ENCODE peak calls at places on chromosomes 7 and 10, in nine cellular contexts. One of them, this sample, is unnamed.

GRCh38 chr10:36026656-36027390 is 384.7 kb upstream of the FZD8 start:
- DNase-seq in GM13977: no peak
- DNase-seq in AG10803: peak; percentile 88
- DNase-seq in colonic mucosa: no peak
- DNase-seq in A549: no peak
- DNase-seq in tibial nerve: no peak
- DNase-seq in progenitor cell of endocrine pancreas: no peak
- DNase-seq in adrenal gland: no peak
- DNase-seq in AG09309: peak; percentile 24
- DNase-seq in this sample: no peak

GRCh38 chr10:114472874-114473248 is 68.6 kb upstream of the AFAP1L2 start:
- DNase-seq in GM13977: no peak
- DNase-seq in AG10803: no peak
- DNase-seq in colonic mucosa: no peak
- DNase-seq in A549: no peak
- DNase-seq in tibial nerve: no peak
- DNase-seq in progenitor cell of endocrine pancreas: no peak
- DNase-seq in adrenal gland: no peak
- DNase-seq in AG09309: no peak
- DNase-seq in this sample: no peak

GRCh38 chr7:44149571-44150465 is 8.7 kb upstream of the MYL7 start:
- DNase-seq in GM13977: no peak
- DNase-seq in AG10803: no peak
- DNase-seq in colonic mucosa: no peak
- DNase-seq in A549: no peak
- DNase-seq in tibial nerve: no peak
- DNase-seq in progenitor cell of endocrine pancreas: no peak
- DNase-seq in adrenal gland: peak; percentile 8
- DNase-seq in AG09309: no peak
- DNase-seq in this sample: no peak

GRCh38 chr10:77789016-77789415 is 137.5 kb downstream of the DLG5 start:
- DNase-seq in GM13977: no peak
- DNase-seq in AG10803: no peak
- DNase-seq in colonic mucosa: no peak
- DNase-seq in A549: no peak
- DNase-seq in tibial nerve: no peak
- DNase-seq in progenitor cell of endocrine pancreas: no peak
- DNase-seq in adrenal gland: peak; percentile 13
- DNase-seq in AG09309: no peak
- DNase-seq in this sample: no peak

GRCh38 chr10:113415246-113415645 is 137.6 kb upstream of the HABP2 start:
- DNase-seq in GM13977: no peak
- DNase-seq in AG10803: peak; percentile 64
- DNase-seq in colonic mucosa: no peak
- DNase-seq in A549: no peak
- DNase-seq in tibial nerve: no peak
- DNase-seq in progenitor cell of endocrine pancreas: no peak
- DNase-seq in adrenal gland: no peak
- DNase-seq in AG09309: no peak
- DNase-seq in this sample: no peak

GRCh38 chr7:55016061-55016745 is 2.6 kb upstream of the EGFR start:
- DNase-seq in GM13977: no peak
- DNase-seq in AG10803: no peak
- DNase-seq in colonic mucosa: no peak
- DNase-seq in A549: no peak
- DNase-seq in tibial nerve: no peak
- DNase-seq in progenitor cell of endocrine pancreas: no peak
- DNase-seq in adrenal gland: no peak
- DNase-seq in AG09309: no peak
- DNase-seq in this sample: no peak

GRCh38 chr10:16756561-16757221 is 60.5 kb downstream of the RSU1 start:
- DNase-seq in GM13977: no peak
- DNase-seq in AG10803: peak; percentile 85
- DNase-seq in colonic mucosa: no peak
- DNase-seq in A549: no peak
- DNase-seq in tibial nerve: no peak
- DNase-seq in progenitor cell of endocrine pancreas: no peak
- DNase-seq in adrenal gland: no peak
- DNase-seq in AG09309: peak; percentile 37
- DNase-seq in this sample: no peak

GRCh38 chr7:30995541-30995940 is 31.8 kb downstream of the GHRHR start:
- DNase-seq in GM13977: no peak
- DNase-seq in AG10803: no peak
- DNase-seq in colonic mucosa: no peak
- DNase-seq in A549: no peak
- DNase-seq in tibial nerve: no peak
- DNase-seq in progenitor cell of endocrine pancreas: no peak
- DNase-seq in adrenal gland: no peak
- DNase-seq in AG09309: no peak
- DNase-seq in this sample: no peak

GRCh38 chr10:104981995-104982394 is 340.9 kb downstream of the SORCS3 start:
- DNase-seq in GM13977: no peak
- DNase-seq in AG10803: no peak
- DNase-seq in colonic mucosa: no peak
- DNase-seq in A549: no peak
- DNase-seq in tibial nerve: no peak
- DNase-seq in progenitor cell of endocrine pancreas: no peak
- DNase-seq in adrenal gland: no peak
- DNase-seq in AG09309: no peak
- DNase-seq in this sample: no peak

GRCh38 chr10:11197854-11198253 is 180.2 kb downstream of the CELF2 start:
- DNase-seq in GM13977: no peak
- DNase-seq in AG10803: peak; percentile 4
- DNase-seq in colonic mucosa: no peak
- DNase-seq in A549: no peak
- DNase-seq in tibial nerve: no peak
- DNase-seq in progenitor cell of endocrine pancreas: no peak
- DNase-seq in adrenal gland: no peak
- DNase-seq in AG09309: no peak
- DNase-seq in this sample: no peak

GRCh38 chr10:68502846-68503245 is 24.5 kb downstream of the SLC25A16 start:
- DNase-seq in GM13977: no peak
- DNase-seq in AG10803: no peak
- DNase-seq in colonic mucosa: no peak
- DNase-seq in A549: no peak
- DNase-seq in tibial nerve: no peak
- DNase-seq in progenitor cell of endocrine pancreas: no peak
- DNase-seq in adrenal gland: no peak
- DNase-seq in AG09309: no peak
- DNase-seq in this sample: no peak

DNA sequence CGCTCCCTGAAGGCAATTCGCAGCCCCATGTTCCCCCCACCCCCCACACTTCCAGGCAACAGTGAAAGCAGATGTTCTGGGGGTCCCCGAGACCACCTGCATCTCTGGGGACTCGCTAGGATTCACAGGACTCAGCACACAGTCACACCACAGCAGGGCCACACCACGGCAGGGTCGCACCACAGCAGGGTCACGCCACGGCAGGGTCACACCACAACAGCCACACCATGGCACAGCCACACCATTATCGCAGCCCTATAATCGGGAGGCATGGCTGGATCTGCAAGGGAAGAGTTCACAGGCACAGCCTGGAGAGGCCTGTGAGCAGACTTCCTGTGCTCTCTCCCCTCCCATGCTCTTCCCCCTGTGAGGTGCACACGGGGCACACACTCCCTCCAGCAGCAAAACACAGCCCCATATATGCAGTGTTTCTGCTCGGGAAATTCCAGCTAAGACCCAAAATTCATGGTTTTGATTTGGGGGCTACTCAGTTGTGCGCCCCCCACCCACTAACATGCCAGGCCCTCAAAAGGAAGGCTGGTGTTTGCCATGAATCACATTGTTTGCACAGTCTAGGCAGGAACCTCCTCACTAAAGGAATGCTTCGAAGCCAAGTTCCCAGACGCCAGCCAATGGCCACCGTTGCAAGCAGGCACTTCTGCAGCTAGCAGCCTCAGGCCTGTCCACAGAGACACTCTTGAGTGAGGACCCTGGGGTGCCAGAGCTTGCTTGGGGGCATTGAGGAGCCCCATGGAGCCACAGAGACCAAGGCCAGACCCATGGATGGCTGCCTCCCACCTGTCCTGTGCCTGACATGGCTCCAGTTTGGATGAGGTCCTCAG is 7.0 kb upstream of the DPYSL4 start:
- DNase-seq in GM13977: no peak
- DNase-seq in AG10803: no peak
- DNase-seq in colonic mucosa: no peak
- DNase-seq in A549: peak; percentile 65
- DNase-seq in tibial nerve: no peak
- DNase-seq in progenitor cell of endocrine pancreas: no peak
- DNase-seq in adrenal gland: no peak
- DNase-seq in AG09309: no peak
- DNase-seq in this sample: no peak
- TF ChIP-seq CTCF in GM13977: no peak
- TF ChIP-seq CTCF in AG10803: no peak
- TF ChIP-seq CTCF in colonic mucosa: no peak
- TF ChIP-seq CTCF in A549: no peak
- TF ChIP-seq CTCF in tibial nerve: no peak
- TF ChIP-seq CTCF in progenitor cell of endocrine pancreas: no peak
- TF ChIP-seq CTCF in adrenal gland: no peak
- TF ChIP-seq CTCF in AG09309: no peak
- TF ChIP-seq CTCF in this sample: no peak

GRCh38 chr10:6173203-6173602 is 29.5 kb upstream of the PFKFB3 start:
- DNase-seq in GM13977: no peak
- DNase-seq in AG10803: no peak
- DNase-seq in colonic mucosa: no peak
- DNase-seq in A549: peak; percentile 50
- DNase-seq in tibial nerve: no peak
- DNase-seq in progenitor cell of endocrine pancreas: no peak
- DNase-seq in adrenal gland: no peak
- DNase-seq in AG09309: no peak
- DNase-seq in this sample: no peak
- TF ChIP-seq CTCF in GM13977: peak; percentile 44
- TF ChIP-seq CTCF in AG10803: no peak
- TF ChIP-seq CTCF in colonic mucosa: no peak
- TF ChIP-seq CTCF in A549: peak; percentile 15
- TF ChIP-seq CTCF in tibial nerve: no peak
- TF ChIP-seq CTCF in progenitor cell of endocrine pancreas: peak; percentile 23
- TF ChIP-seq CTCF in adrenal gland: no peak
- TF ChIP-seq CTCF in AG09309: no peak
- TF ChIP-seq CTCF in this sample: no peak

GRCh38 chr10:24931236-24931635 is 21.2 kb downstream of the PRTFDC1 start:
- DNase-seq in GM13977: no peak
- DNase-seq in AG10803: no peak
- DNase-seq in colonic mucosa: no peak
- DNase-seq in A549: no peak
- DNase-seq in tibial nerve: no peak
- DNase-seq in progenitor cell of endocrine pancreas: no peak
- DNase-seq in adrenal gland: no peak
- DNase-seq in AG09309: no peak
- DNase-seq in this sample: no peak

GRCh38 chr10:24938525-24938924 is 13.9 kb downstream of the PRTFDC1 start:
- DNase-seq in GM13977: no peak
- DNase-seq in AG10803: no peak
- DNase-seq in colonic mucosa: no peak
- DNase-seq in A549: no peak
- DNase-seq in tibial nerve: no peak
- DNase-seq in progenitor cell of endocrine pancreas: no peak
- DNase-seq in adrenal gland: no peak
- DNase-seq in AG09309: no peak
- DNase-seq in this sample: no peak

GRCh38 chr10:24938076-24938475 is 14.3 kb downstream of the PRTFDC1 start:
- DNase-seq in GM13977: no peak
- DNase-seq in AG10803: no peak
- DNase-seq in colonic mucosa: no peak
- DNase-seq in A549: no peak
- DNase-seq in tibial nerve: no peak
- DNase-seq in progenitor cell of endocrine pancreas: no peak
- DNase-seq in adrenal gland: no peak
- DNase-seq in AG09309: no peak
- DNase-seq in this sample: no peak

GRCh38 chr10:24930427-24930826 is 22.0 kb downstream of the PRTFDC1 start:
- DNase-seq in GM13977: no peak
- DNase-seq in AG10803: no peak
- DNase-seq in colonic mucosa: no peak
- DNase-seq in A549: no peak
- DNase-seq in tibial nerve: no peak
- DNase-seq in progenitor cell of endocrine pancreas: no peak
- DNase-seq in adrenal gland: no peak
- DNase-seq in AG09309: no peak
- DNase-seq in this sample: no peak

GRCh38 chr10:24935504-24936292 is 16.7 kb downstream of the PRTFDC1 start:
- DNase-seq in GM13977: no peak
- DNase-seq in AG10803: no peak
- DNase-seq in colonic mucosa: no peak
- DNase-seq in A549: no peak
- DNase-seq in tibial nerve: no peak
- DNase-seq in progenitor cell of endocrine pancreas: no peak
- DNase-seq in adrenal gland: no peak
- DNase-seq in AG09309: no peak
- DNase-seq in this sample: no peak
- TF ChIP-seq CTCF in GM13977: no peak
- TF ChIP-seq CTCF in AG10803: no peak
- TF ChIP-seq CTCF in colonic mucosa: no peak
- TF ChIP-seq CTCF in A549: no peak
- TF ChIP-seq CTCF in tibial nerve: no peak
- TF ChIP-seq CTCF in progenitor cell of endocrine pancreas: no peak
- TF ChIP-seq CTCF in adrenal gland: no peak
- TF ChIP-seq CTCF in AG09309: no peak
- TF ChIP-seq CTCF in this sample: no peak

GRCh38 chr7:130152270-130153141 is 52.7 kb downstream of the TMEM209 start:
- DNase-seq in GM13977: no peak
- DNase-seq in AG10803: peak; percentile 43
- DNase-seq in colonic mucosa: no peak
- DNase-seq in A549: no peak
- DNase-seq in tibial nerve: no peak
- DNase-seq in progenitor cell of endocrine pancreas: no peak
- DNase-seq in adrenal gland: no peak
- DNase-seq in AG09309: no peak
- DNase-seq in this sample: peak; percentile 80
- TF ChIP-seq CTCF in GM13977: no peak
- TF ChIP-seq CTCF in AG10803: no peak
- TF ChIP-seq CTCF in colonic mucosa: no peak
- TF ChIP-seq CTCF in A549: no peak
- TF ChIP-seq CTCF in tibial nerve: no peak
- TF ChIP-seq CTCF in progenitor cell of endocrine pancreas: no peak
- TF ChIP-seq CTCF in adrenal gland: no peak
- TF ChIP-seq CTCF in AG09309: no peak
- TF ChIP-seq CTCF in this sample: no peak

GRCh38 chr10:120598377-120598776 is 141.3 kb downstream of the PLPP4 start:
- DNase-seq in GM13977: no peak
- DNase-seq in AG10803: no peak
- DNase-seq in colonic mucosa: no peak
- DNase-seq in A549: no peak
- DNase-seq in tibial nerve: no peak
- DNase-seq in progenitor cell of endocrine pancreas: no peak
- DNase-seq in adrenal gland: no peak
- DNase-seq in AG09309: no peak
- DNase-seq in this sample: no peak
- TF ChIP-seq CTCF in GM13977: peak; percentile 26
- TF ChIP-seq CTCF in AG10803: no peak
- TF ChIP-seq CTCF in colonic mucosa: no peak
- TF ChIP-seq CTCF in A549: no peak
- TF ChIP-seq CTCF in tibial nerve: no peak
- TF ChIP-seq CTCF in progenitor cell of endocrine pancreas: no peak
- TF ChIP-seq CTCF in adrenal gland: no peak
- TF ChIP-seq CTCF in AG09309: no peak
- TF ChIP-seq CTCF in this sample: no peak

This sample was measured in osteocyte.